ENCODE peak calls at places on chromosomes 12 and 14, in ten cellular contexts. V is CD4-positive, CD25-positive, alpha-beta regulatory T cell; F is NCI-H2029; R is activated naive CD8-positive, alpha-beta T cell treated with anti-CD3 and anti-CD28 coated beads, Interleukin-2, amount 50 U/mL, for 24 hours; P is nephron progenitor cell; M is endothelial cell; Q is fibroblast of lung; A is tibial artery; G is AG20443; T is NCI-H2107. L is an unnamed sample.

GRCh38 chr14:102264355-102264754 is 40.6 kb downstream of the MOK start:
- DNase-seq in P (no peak), R (no peak), Q (no peak), A (no peak), T (no peak), V (no peak), F (no peak), M (no peak), G (no peak), L (no peak)

GRCh38 chr12:121753844-121754264 is 39.6 kb downstream of the RHOF start:
- DNase-seq in Q (no peak), R (no peak), F (no peak), V (no peak), T (no peak), G (no peak), M (no peak), P (no peak), A (peak), L (no peak)

GRCh38 chr12:19962192-19962591 is 406.1 kb upstream of the PDE3A start:
- DNase-seq in P (no peak), F (no peak), V (no peak), T (no peak), M (no peak), A (no peak), R (no peak), Q (no peak), G (no peak), L (no peak)

GRCh38 chr12:14892726-14893442 is 7.2 kb upstream of the MGP start:
- DNase-seq in G (no peak), F (no peak), A (peak), Q (peak), R (no peak), V (no peak), M (no peak), P (no peak), T (no peak), L (peak)

GRCh38 chr12:131618303-131618658 is 92.6 kb upstream of the SFSWAP start:
- DNase-seq in F (no peak), Q (no peak), R (no peak), M (peak), A (no peak), V (no peak), T (no peak), P (peak), G (no peak), L (peak)

GRCh38 chr12:93702707-93703305 is 25.6 kb downstream of the CRADD start:
- DNase-seq in A (no peak), V (no peak), G (no peak), Q (no peak), R (no peak), P (no peak), F (no peak), M (no peak), T (no peak), L (no peak)

GRCh38 chr14:35985504-35986218 is 159.5 kb downstream of the BRMS1L start:
- DNase-seq in V (no peak), R (no peak), P (no peak), A (no peak), F (no peak), M (no peak), T (no peak), G (no peak), Q (peak), L (no peak)

GRCh38 chr12:109581856-109582255 is 8.3 kb downstream of the MVK start:
- DNase-seq in M (no peak), G (peak), Q (peak), A (no peak), F (no peak), V (no peak), T (no peak), R (no peak), P (no peak), L (no peak)

GRCh38 chr12:70043490-70044138 is 199.6 kb upstream of the CNOT2 start:
- DNase-seq in T (no peak), Q (no peak), F (peak), R (no peak), V (no peak), A (no peak), P (no peak), M (no peak), G (no peak), L (no peak)

GRCh38 chr14:55102141-55102547 is 26.9 kb upstream of the LGALS3 start:
- DNase-seq in P (no peak), V (peak), F (peak), Q (peak), M (no peak), R (peak), T (peak), G (peak), A (peak), L (no peak)

GRCh38 chr12:99110212-99110611 is 465.1 kb downstream of the APAF1 start:
- DNase-seq in P (no peak), R (no peak), M (no peak), A (no peak), G (no peak), T (no peak), V (no peak), Q (no peak), F (no peak), L (no peak)

GRCh38 chr12:56678852-56679251 is 9.2 kb downstream of the PTGES3 start:
- DNase-seq in F (no peak), T (no peak), R (no peak), Q (no peak), V (no peak), G (no peak), A (no peak), P (no peak), M (no peak), L (no peak)

GRCh38 chr12:101945361-101946232 is 68.2 kb downstream of the DRAM1 start:
- DNase-seq in R (no peak), G (peak), M (no peak), Q (peak), F (peak), P (peak), T (peak), A (no peak), V (no peak), L (no peak)

GRCh38 chr12:72578327-72578726 is 306.2 kb downstream of the TRHDE start:
- DNase-seq in A (no peak), F (no peak), R (no peak), T (no peak), V (no peak), Q (no peak), G (no peak), P (no peak), M (no peak), L (no peak)

GRCh38 chr12:122951979-122952892 is 14.0 kb downstream of the ABCB9 start:
- DNase-seq in P (peak), V (peak), T (peak), A (peak), M (peak), F (peak), R (peak), Q (peak), G (peak), L (peak)

GRCh38 chr12:76503957-76504356 is 55.6 kb downstream of the OSBPL8 start:
- DNase-seq in Q (no peak), V (no peak), M (no peak), P (no peak), G (no peak), F (no peak), A (no peak), T (no peak), R (no peak), L (no peak)

GRCh38 chr12:118432812-118433540 is 56.6 kb downstream of the SUDS3 start:
- DNase-seq in Q (no peak), P (no peak), V (no peak), G (peak), M (no peak), A (no peak), R (no peak), F (no peak), T (no peak), L (no peak)

GRCh38 chr14:82642425-82642824 is 1108.8 kb upstream of the SEL1L start:
- DNase-seq in A (no peak), Q (peak), R (no peak), M (no peak), V (no peak), F (no peak), P (peak), T (peak), G (no peak), L (peak)

GRCh38 chr12:91434081-91434480 is 251.5 kb upstream of the DCN start:
- DNase-seq in A (no peak), T (no peak), Q (no peak), V (no peak), G (no peak), F (no peak), P (no peak), M (no peak), R (no peak), L (no peak)

GRCh38 chr14:61380984-61381383 is 59.6 kb downstream of the PRKCH start:
- DNase-seq in V (no peak), P (no peak), F (no peak), Q (no peak), R (no peak), M (no peak), T (no peak), G (no peak), A (no peak), L (no peak)

GRCh38 chr12:110906088-110906487 is 14.3 kb downstream of the MYL2 start:
- DNase-seq in Q (no peak), F (no peak), A (no peak), G (no peak), R (no peak), V (no peak), T (no peak), M (no peak), P (no peak), L (no peak)

GRCh38 chr12:129900306-129900705 is 3.5 kb downstream of the TMEM132D start:
- DNase-seq in A (no peak), R (no peak), Q (no peak), P (no peak), G (no peak), F (no peak), T (no peak), M (no peak), V (no peak), L (no peak)

GRCh38 chr14:67900188-67900587 is 80.6 kb downstream of the RAD51B start:
- DNase-seq in V (no peak), R (no peak), Q (no peak), G (no peak), F (no peak), P (no peak), A (no peak), T (no peak), M (no peak), L (no peak)

GRCh38 chr14:76950043-76951020 is 78.2 kb downstream of the IRF2BPL start:
- DNase-seq in V (no peak), F (no peak), G (peak), M (no peak), A (no peak), R (no peak), Q (peak), T (no peak), P (no peak), L (peak)

GRCh38 chr14:24079521-24080141 is 8.3 kb downstream of the CPNE6 start:
- DNase-seq in F (no peak), M (no peak), P (peak), R (no peak), A (no peak), V (no peak), Q (no peak), G (no peak), T (no peak), L (no peak)

GRCh38 chr14:75531256-75531655 is 9.0 kb downstream of the BATF start:
- DNase-seq in A (no peak), G (no peak), F (no peak), V (no peak), P (no peak), M (no peak), T (no peak), Q (no peak), R (no peak), L (peak)

GRCh38 chr14:68976160-68977067 is 2.7 kb downstream of the ACTN1 start:
- DNase-seq in Q (peak), A (peak), P (no peak), M (no peak), V (no peak), R (no peak), T (no peak), F (no peak), G (peak), L (no peak)

GRCh38 chr14:64788706-64789105 is 84.5 kb downstream of the PLEKHG3 start:
- DNase-seq in A (no peak), V (no peak), P (no peak), F (peak), M (no peak), G (peak), Q (peak), R (no peak), T (peak), L (peak)

GRCh38 chr14:21025374-21026151 is 702 bp upstream of the NDRG2 start:
- DNase-seq in A (peak), P (peak), Q (no peak), T (no peak), F (no peak), R (no peak), M (peak), V (no peak), G (no peak), L (peak)

GRCh38 chr12:45049912-45050318 is 984 bp downstream of the DBX2 start:
- DNase-seq in G (no peak), P (no peak), F (no peak), M (no peak), A (no peak), V (no peak), T (no peak), Q (peak), R (no peak), L (no peak)

GRCh38 chr12:45290218-45290609 is 74.3 kb downstream of the ANO6 start:
- DNase-seq in M (no peak), R (no peak), Q (peak), F (peak), P (no peak), T (no peak), V (no peak), A (no peak), G (peak), L (no peak)

GRCh38 chr14:96781371-96781770 is 15.8 kb upstream of the VRK1 start:
- DNase-seq in M (no peak), F (no peak), T (no peak), R (no peak), G (no peak), A (no peak), V (no peak), Q (no peak), P (no peak), L (no peak)

GRCh38 chr12:120100630-120101029 is 15.9 kb downstream of the RAB35 start:
- DNase-seq in Q (peak), A (peak), F (peak), T (no peak), M (no peak), R (no peak), G (peak), V (no peak), P (no peak), L (no peak)

GRCh38 chr12:101957251-101957650 is 79.9 kb downstream of the DRAM1 start:
- DNase-seq in G (peak), T (no peak), P (no peak), F (no peak), M (no peak), R (no peak), A (no peak), Q (peak), V (no peak), L (no peak)

L was measured in cardiac muscle cell.